ENCODE peak calls at places on chromosome 20, in seven cellular contexts. P is LHCN-M2, V is C1 segment of cervical spinal cord, E is iris pigment epithelial cell, S is NCI-H2081, A is SJSA1, L is substantia nigra. Y is an unnamed sample.

GRCh38 chr20:59003836-59004492 is 3.1 kb downstream of the CTSZ start:
- DNase-seq in P (no peak), V (no peak), E (no peak), S (no peak), A (no peak), L (no peak), Y (no peak)

GRCh38 chr20:57048027-57048869 is 218.2 kb downstream of the BMP7 start:
- DNase-seq in P (no peak), V (no peak), E (peak), S (no peak), A (no peak), L (no peak), Y (no peak)

GRCh38 chr20:62740286-62741141 is 31.9 kb downstream of the NTSR1 start:
- DNase-seq in P (peak), V (no peak), E (peak), S (peak), A (peak), L (no peak), Y (no peak)

GRCh38 chr20:17625246-17626051 is 55.6 kb downstream of the DSTN start:
- DNase-seq in P (no peak), V (no peak), E (no peak), S (no peak), A (no peak), L (no peak), Y (no peak)

GRCh38 chr20:1876975-1877603 is 18.1 kb upstream of the SIRPA start:
- DNase-seq in P (no peak), V (no peak), E (no peak), S (peak), A (no peak), L (peak), Y (no peak)

GRCh38 chr20:3813758-3814581 is 6.4 kb upstream of the AP5S1 start:
- DNase-seq in P (no peak), V (no peak), E (no peak), S (no peak), A (no peak), L (no peak), Y (no peak)

GRCh38 chr20:380763-381580 is 412 bp downstream of the TRIB3 start:
- DNase-seq in P (no peak), V (no peak), E (peak), S (peak), A (peak), L (no peak), Y (peak)

GRCh38 chr20:53220482-53221307 is 248.5 kb downstream of the TSHZ2 start:
- DNase-seq in P (no peak), V (no peak), E (no peak), S (no peak), A (no peak), L (no peak), Y (no peak)

GRCh38 chr20:2879148-2879547 is 5.9 kb downstream of the PTPRA start:
- DNase-seq in P (peak), V (no peak), E (peak), S (peak), A (no peak), L (no peak), Y (no peak)

GRCh38 chr20:43532416-43533055 is 25.0 kb downstream of the L3MBTL1 start:
- DNase-seq in P (no peak), V (no peak), E (no peak), S (no peak), A (no peak), L (no peak), Y (no peak)

GRCh38 chr20:3805594-3806264 is 9.6 kb downstream of the CDC25B start:
- DNase-seq in P (peak), V (no peak), E (peak), S (no peak), A (peak), L (no peak), Y (no peak)

GRCh38 chr20:46699651-46700359 is 9.6 kb upstream of the SLC2A10 start:
- DNase-seq in P (no peak), V (no peak), E (peak), S (no peak), A (no peak), L (no peak), Y (no peak)

GRCh38 chr20:11499235-11499634 is 418.5 kb upstream of the BTBD3 start:
- DNase-seq in P (no peak), V (no peak), E (peak), S (no peak), A (no peak), L (no peak), Y (no peak)

GRCh38 chr20:35312348-35312747 is 20.1 kb upstream of the FAM83C start:
- DNase-seq in P (peak), V (no peak), E (peak), S (peak), A (peak), L (no peak), Y (no peak)

GRCh38 chr20:60630609-60631008 is 621.5 kb upstream of the CDH4 start:
- DNase-seq in P (no peak), V (no peak), E (no peak), S (peak), A (no peak), L (no peak), Y (no peak)

GRCh38 chr20:1841554-1842140 is 53.6 kb upstream of the SIRPA start:
- DNase-seq in P (peak), V (no peak), E (no peak), S (no peak), A (no peak), L (no peak), Y (peak)

GRCh38 chr20:54416770-54417169 is 58.6 kb upstream of the DOK5 start:
- DNase-seq in P (no peak), V (no peak), E (no peak), S (no peak), A (no peak), L (no peak), Y (no peak)

GRCh38 chr20:49054032-49054643 is 8.0 kb downstream of the CSE1L start:
- DNase-seq in P (no peak), V (no peak), E (peak), S (no peak), A (no peak), L (no peak), Y (no peak)

GRCh38 chr20:44053046-44053445 is 133.9 kb downstream of the JPH2 start:
- DNase-seq in P (no peak), V (no peak), E (no peak), S (no peak), A (no peak), L (no peak), Y (no peak)

GRCh38 chr20:49699200-49699992 is 14.3 kb downstream of the B4GALT5 start:
- DNase-seq in P (peak), V (no peak), E (peak), S (no peak), A (no peak), L (no peak), Y (no peak)

GRCh38 chr20:41345729-41346067 is 5.1 kb downstream of the LPIN3 start:
- DNase-seq in P (no peak), V (no peak), E (no peak), S (no peak), A (no peak), L (no peak), Y (no peak)

GRCh38 chr20:36754656-36755222 is 8.8 kb upstream of the NDRG3 start:
- DNase-seq in P (peak), V (peak), E (peak), S (peak), A (no peak), L (no peak), Y (no peak)

GRCh38 chr20:5996765-5997164 is 46.3 kb downstream of the MCM8 start:
- DNase-seq in P (no peak), V (no peak), E (peak), S (peak), A (no peak), L (no peak), Y (no peak)

GRCh38 chr20:37729909-37730308 is 36.1 kb downstream of the CTNNBL1 start:
- DNase-seq in P (peak), V (no peak), E (peak), S (no peak), A (no peak), L (no peak), Y (no peak)

Y was measured in amygdala.